ENCODE peak calls at places on chromosomes 2 and 18, in four cellular contexts. J is mucosa of gallbladder, M is nucleus accumbens, F is AG08395. U is an unnamed sample.

GRCh38 chr2:200618590-200619021 is 32.8 kb downstream of the AOX1 start:
- DNase-seq in F (peak), M (peak), J (no peak), U (peak)

GRCh38 chr2:174614261-174614660 is 16.7 kb upstream of the WIPF1 start:
- DNase-seq in F (peak), J (no peak), M (no peak), U (peak)

GRCh38 chr18:8751692-8752091 is 46.3 kb downstream of the MTCL1 start:
- DNase-seq in J (no peak), M (no peak), F (no peak), U (no peak)

GRCh38 chr2:80429251-80429650 is 124.7 kb upstream of the LRRTM1 start:
- DNase-seq in F (no peak), J (no peak), M (no peak), U (no peak)

GRCh38 chr2:123080331-123080730 is 944.8 kb upstream of the CNTNAP5 start:
- DNase-seq in J (no peak), M (no peak), F (no peak), U (no peak)

GRCh38 chr2:81093031-81093430 is 788.5 kb upstream of the LRRTM1 start:
- DNase-seq in J (no peak), F (no peak), M (no peak), U (no peak)

GRCh38 chr2:197286805-197287595 is 23.6 kb downstream of the ANKRD44 start:
- DNase-seq in J (peak), F (peak), M (peak), U (peak)

GRCh38 chr2:42456126-42456839 is 37.5 kb downstream of the KCNG3 start:
- DNase-seq in J (no peak), F (no peak), M (no peak), U (no peak)

GRCh38 chr2:65382776-65383357 is 49.5 kb downstream of the SPRED2 start:
- DNase-seq in M (peak), F (peak), J (peak), U (peak)

GRCh38 chr2:224778474-224778877 is 62.3 kb upstream of the CCDC195 start:
- DNase-seq in M (peak), F (peak), J (peak), U (peak)

GRCh38 chr2:28633739-28634138 is 117.9 kb upstream of the PPP1CB start:
- DNase-seq in F (peak), J (peak), M (no peak), U (peak)

GRCh38 chr18:57269756-57270534 is 82.4 kb upstream of the ST8SIA3 start:
- DNase-seq in J (peak), F (no peak), M (no peak), U (no peak)

GRCh38 chr2:133773862-133774674 is 205.8 kb upstream of the NCKAP5 start:
- DNase-seq in F (no peak), J (no peak), M (peak), U (no peak)

GRCh38 chr2:151959203-151959602 is 131.0 kb upstream of the ARL5A start:
- DNase-seq in J (no peak), F (no peak), M (peak), U (no peak)

GRCh38 chr2:17621781-17622180 is 81.3 kb downstream of the VSNL1 start:
- DNase-seq in F (peak), M (no peak), J (no peak), U (peak)

GRCh38 chr2:239824051-239824694 is 201.0 kb downstream of the NDUFA10 start:
- DNase-seq in M (no peak), J (peak), F (no peak), U (no peak)

GRCh38 chr2:136361521-136361920 is 243.6 kb upstream of the CXCR4 start:
- DNase-seq in F (no peak), J (no peak), M (no peak), U (no peak)

GRCh38 chr18:63553117-63553516 is 10.9 kb downstream of the SERPINB12 start:
- DNase-seq in M (no peak), F (peak), J (no peak), U (peak)

GRCh38 chr2:129627437-129627836 is 352.0 kb upstream of the RAB6C start:
- DNase-seq in M (no peak), J (no peak), F (no peak), U (no peak)

GRCh38 chr2:150462772-150463171 is 24.7 kb downstream of the RND3 start:
- DNase-seq in F (no peak), J (no peak), M (no peak), U (no peak)

GRCh38 chr18:725641-726040 is 13.2 kb upstream of the ENOSF1 start:
- DNase-seq in M (no peak), J (no peak), F (no peak), U (no peak)

GRCh38 chr2:223486741-223487140 is 115.4 kb downstream of the SCG2 start:
- DNase-seq in M (no peak), J (no peak), F (no peak), U (no peak)

GRCh38 chr18:77131652-77132368 is 773 bp downstream of the MBP start:
- DNase-seq in J (peak), F (no peak), M (no peak), U (peak)

GRCh38 chr2:20484810-20485611 is 38.1 kb downstream of the RHOB start:
- DNase-seq in F (no peak), J (no peak), M (no peak), U (no peak)

GRCh38 chr2:237351046-237351445 is 62.9 kb downstream of the COL6A3 start:
- DNase-seq in J (no peak), F (no peak), M (no peak), U (no peak)

GRCh38 chr2:239263231-239263936 is 137.4 kb downstream of the HDAC4 start:
- DNase-seq in F (no peak), J (no peak), M (no peak), U (no peak)